ENCODE peak calls at places on chromosome 9, in six cellular contexts. One of them, this sample, is unnamed.

GRCh38 chr9:81902191-81902590 is 26.0 kb upstream of the SPATA31D4 start:
- DNase-seq in endodermal cell: no peak
- DNase-seq in HCT116: no peak
- DNase-seq in heart right ventricle: no peak
- DNase-seq in right atrium auricular region: no peak
- DNase-seq in hepatocyte: no peak
- DNase-seq in this sample: peak

GRCh38 chr9:88197016-88197415 is 58.7 kb upstream of the SPATA31C2 start:
- DNase-seq in endodermal cell: no peak
- DNase-seq in HCT116: no peak
- DNase-seq in heart right ventricle: no peak
- DNase-seq in right atrium auricular region: no peak
- DNase-seq in hepatocyte: peak
- DNase-seq in this sample: no peak

GRCh38 chr9:121483473-121484031 is 16.1 kb downstream of the GGTA1 start:
- DNase-seq in endodermal cell: no peak
- DNase-seq in HCT116: no peak
- DNase-seq in heart right ventricle: no peak
- DNase-seq in right atrium auricular region: no peak
- DNase-seq in hepatocyte: no peak
- DNase-seq in this sample: no peak

GRCh38 chr9:33125871-33126822 is 41.0 kb downstream of the B4GALT1 start:
- DNase-seq in endodermal cell: no peak
- DNase-seq in HCT116: no peak
- DNase-seq in heart right ventricle: no peak
- DNase-seq in right atrium auricular region: no peak
- DNase-seq in hepatocyte: peak
- DNase-seq in this sample: no peak

GRCh38 chr9:114560956-114561355 is 26.6 kb upstream of the ATP6V1G1 start:
- DNase-seq in endodermal cell: no peak
- DNase-seq in HCT116: no peak
- DNase-seq in heart right ventricle: no peak
- DNase-seq in right atrium auricular region: no peak
- DNase-seq in hepatocyte: no peak
- DNase-seq in this sample: no peak

GRCh38 chr9:89928521-89929275 is 323.9 kb downstream of the GADD45G start:
- DNase-seq in endodermal cell: peak
- DNase-seq in HCT116: no peak
- DNase-seq in heart right ventricle: no peak
- DNase-seq in right atrium auricular region: peak
- DNase-seq in hepatocyte: no peak
- DNase-seq in this sample: no peak

GRCh38 chr9:36934478-36935065 is 99.5 kb downstream of the PAX5 start:
- DNase-seq in endodermal cell: no peak
- DNase-seq in HCT116: no peak
- DNase-seq in heart right ventricle: no peak
- DNase-seq in right atrium auricular region: no peak
- DNase-seq in hepatocyte: no peak
- DNase-seq in this sample: no peak

GRCh38 chr9:31848505-31849285 is 535.7 kb upstream of the ACO1 start:
- DNase-seq in endodermal cell: no peak
- DNase-seq in HCT116: peak
- DNase-seq in heart right ventricle: no peak
- DNase-seq in right atrium auricular region: no peak
- DNase-seq in hepatocyte: no peak
- DNase-seq in this sample: no peak

GRCh38 chr9:82170079-82170662 is 181.6 kb downstream of the SPATA31D1 start:
- DNase-seq in endodermal cell: no peak
- DNase-seq in HCT116: no peak
- DNase-seq in heart right ventricle: no peak
- DNase-seq in right atrium auricular region: no peak
- DNase-seq in hepatocyte: no peak
- DNase-seq in this sample: no peak

GRCh38 chr9:91483189-91483691 is 59.6 kb upstream of the NFIL3 start:
- DNase-seq in endodermal cell: no peak
- DNase-seq in HCT116: no peak
- DNase-seq in heart right ventricle: peak
- DNase-seq in right atrium auricular region: peak
- DNase-seq in hepatocyte: no peak
- DNase-seq in this sample: peak

GRCh38 chr9:113160571-113160970 is 9.8 kb downstream of the SLC31A2 start:
- DNase-seq in endodermal cell: peak
- DNase-seq in HCT116: no peak
- DNase-seq in heart right ventricle: no peak
- DNase-seq in right atrium auricular region: no peak
- DNase-seq in hepatocyte: no peak
- DNase-seq in this sample: no peak

GRCh38 chr9:126788631-126789349 is 16.1 kb upstream of the ZBTB43 start:
- DNase-seq in endodermal cell: no peak
- DNase-seq in HCT116: no peak
- DNase-seq in heart right ventricle: no peak
- DNase-seq in right atrium auricular region: no peak
- DNase-seq in hepatocyte: peak
- DNase-seq in this sample: no peak

GRCh38 chr9:113548221-113549041 is 84.9 kb downstream of the RGS3 start:
- DNase-seq in endodermal cell: peak
- DNase-seq in HCT116: no peak
- DNase-seq in heart right ventricle: peak
- DNase-seq in right atrium auricular region: peak
- DNase-seq in hepatocyte: peak
- DNase-seq in this sample: peak

GRCh38 chr9:12916037-12916436 is 141.2 kb downstream of the LURAP1L start:
- DNase-seq in endodermal cell: no peak
- DNase-seq in HCT116: peak
- DNase-seq in heart right ventricle: no peak
- DNase-seq in right atrium auricular region: no peak
- DNase-seq in hepatocyte: no peak
- DNase-seq in this sample: peak

GRCh38 chr9:107239474-107239873 is 43.6 kb upstream of the RAD23B start:
- DNase-seq in endodermal cell: no peak
- DNase-seq in HCT116: no peak
- DNase-seq in heart right ventricle: no peak
- DNase-seq in right atrium auricular region: no peak
- DNase-seq in hepatocyte: no peak
- DNase-seq in this sample: no peak

GRCh38 chr9:125476645-125477044 is 215.0 kb downstream of the GAPVD1 start:
- DNase-seq in endodermal cell: no peak
- DNase-seq in HCT116: no peak
- DNase-seq in heart right ventricle: no peak
- DNase-seq in right atrium auricular region: no peak
- DNase-seq in hepatocyte: peak
- DNase-seq in this sample: no peak

GRCh38 chr9:96856363-96857286 is 2.3 kb upstream of the ZNF782 start:
- DNase-seq in endodermal cell: peak
- DNase-seq in HCT116: peak
- DNase-seq in heart right ventricle: peak
- DNase-seq in right atrium auricular region: peak
- DNase-seq in hepatocyte: peak
- DNase-seq in this sample: peak

GRCh38 chr9:87406545-87407166 is 91.0 kb upstream of the DAPK1 start:
- DNase-seq in endodermal cell: no peak
- DNase-seq in HCT116: no peak
- DNase-seq in heart right ventricle: no peak
- DNase-seq in right atrium auricular region: no peak
- DNase-seq in hepatocyte: peak
- DNase-seq in this sample: no peak

GRCh38 chr9:23740531-23740930 is 85.5 kb downstream of the ELAVL2 start:
- DNase-seq in endodermal cell: no peak
- DNase-seq in HCT116: no peak
- DNase-seq in heart right ventricle: no peak
- DNase-seq in right atrium auricular region: no peak
- DNase-seq in hepatocyte: no peak
- DNase-seq in this sample: no peak

GRCh38 chr9:12094051-12094450 is 599.1 kb upstream of the TYRP1 start:
- DNase-seq in endodermal cell: no peak
- DNase-seq in HCT116: no peak
- DNase-seq in heart right ventricle: no peak
- DNase-seq in right atrium auricular region: no peak
- DNase-seq in hepatocyte: peak
- DNase-seq in this sample: no peak

GRCh38 chr9:130137870-130138653 is 34.1 kb upstream of the NCS1 start:
- DNase-seq in endodermal cell: peak
- DNase-seq in HCT116: no peak
- DNase-seq in heart right ventricle: peak
- DNase-seq in right atrium auricular region: peak
- DNase-seq in hepatocyte: peak
- DNase-seq in this sample: peak

GRCh38 chr9:133683494-133684460 is 47.6 kb downstream of the DBH start:
- DNase-seq in endodermal cell: no peak
- DNase-seq in HCT116: no peak
- DNase-seq in heart right ventricle: peak
- DNase-seq in right atrium auricular region: peak
- DNase-seq in hepatocyte: no peak
- DNase-seq in this sample: peak

GRCh38 chr9:94798201-94798600 is 71.7 kb downstream of the AOPEP start:
- DNase-seq in endodermal cell: no peak
- DNase-seq in HCT116: no peak
- DNase-seq in heart right ventricle: no peak
- DNase-seq in right atrium auricular region: no peak
- DNase-seq in hepatocyte: no peak
- DNase-seq in this sample: no peak

GRCh38 chr9:35864695-35865255 is 5.4 kb downstream of the OR13J1 start:
- DNase-seq in endodermal cell: no peak
- DNase-seq in HCT116: no peak
- DNase-seq in heart right ventricle: no peak
- DNase-seq in right atrium auricular region: no peak
- DNase-seq in hepatocyte: no peak
- DNase-seq in this sample: no peak

GRCh38 chr9:16575142-16575877 is 295.2 kb downstream of the BNC2 start:
- DNase-seq in endodermal cell: peak
- DNase-seq in HCT116: no peak
- DNase-seq in heart right ventricle: no peak
- DNase-seq in right atrium auricular region: no peak
- DNase-seq in hepatocyte: no peak
- DNase-seq in this sample: no peak
- TF ChIP-seq CTCF in endodermal cell: peak
- TF ChIP-seq CTCF in HCT116: no peak
- TF ChIP-seq CTCF in heart right ventricle: no peak
- TF ChIP-seq CTCF in right atrium auricular region: no peak
- TF ChIP-seq CTCF in hepatocyte: no peak
- TF ChIP-seq CTCF in this sample: no peak

GRCh38 chr9:95830768-95831167 is 44.7 kb upstream of the ERCC6L2 start:
- DNase-seq in endodermal cell: no peak
- DNase-seq in HCT116: no peak
- DNase-seq in heart right ventricle: no peak
- DNase-seq in right atrium auricular region: no peak
- DNase-seq in hepatocyte: no peak
- DNase-seq in this sample: no peak

GRCh38 chr9:95822583-95823431 is 52.7 kb upstream of the ERCC6L2 start:
- DNase-seq in endodermal cell: no peak
- DNase-seq in HCT116: peak
- DNase-seq in heart right ventricle: no peak
- DNase-seq in right atrium auricular region: no peak
- DNase-seq in hepatocyte: peak
- DNase-seq in this sample: peak

GRCh38 chr9:95821999-95822398 is 53.5 kb upstream of the ERCC6L2 start:
- DNase-seq in endodermal cell: no peak
- DNase-seq in HCT116: no peak
- DNase-seq in heart right ventricle: no peak
- DNase-seq in right atrium auricular region: no peak
- DNase-seq in hepatocyte: no peak
- DNase-seq in this sample: peak

GRCh38 chr9:95831810-95832209 is 43.7 kb upstream of the ERCC6L2 start:
- DNase-seq in endodermal cell: no peak
- DNase-seq in HCT116: no peak
- DNase-seq in heart right ventricle: no peak
- DNase-seq in right atrium auricular region: no peak
- DNase-seq in hepatocyte: no peak
- DNase-seq in this sample: no peak

DNA sequence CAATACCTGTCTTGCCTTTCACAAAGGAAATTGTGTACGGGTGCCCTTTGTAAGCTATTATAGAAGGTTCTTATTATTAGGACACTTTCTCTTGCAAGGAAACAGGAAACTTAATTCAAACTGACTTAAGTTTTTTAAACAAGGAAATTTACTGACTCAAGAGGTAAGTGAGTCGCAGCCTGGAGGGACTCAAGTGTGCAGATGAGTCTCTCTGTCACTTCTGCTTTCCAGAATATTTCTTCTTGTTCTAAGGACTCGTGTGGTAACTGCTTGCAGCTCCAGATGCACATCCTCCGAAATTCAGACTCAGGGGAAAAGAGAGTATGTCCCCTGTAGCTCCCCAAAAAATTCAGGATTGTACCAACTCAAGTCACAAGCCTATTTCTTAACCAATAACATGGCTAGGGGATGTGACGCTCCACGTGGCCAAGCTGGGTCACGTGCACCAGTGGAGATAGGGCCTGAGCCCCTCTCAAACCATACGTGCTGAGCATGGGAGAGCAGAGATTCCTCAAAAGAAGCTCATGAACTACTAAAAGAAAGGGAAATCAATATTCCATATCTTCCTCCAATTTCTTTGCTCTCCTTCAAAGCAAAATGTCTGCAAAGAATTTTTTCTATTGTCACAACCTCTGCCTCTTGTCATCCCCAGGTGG is 49.2 kb upstream of the ERCC6L2 start:
- DNase-seq in endodermal cell: no peak
- DNase-seq in HCT116: no peak
- DNase-seq in heart right ventricle: no peak
- DNase-seq in right atrium auricular region: no peak
- DNase-seq in hepatocyte: no peak
- DNase-seq in this sample: no peak
- H3K4me3 ChIP-seq in endodermal cell: no peak
- H3K4me3 ChIP-seq in HCT116: no peak
- H3K4me3 ChIP-seq in heart right ventricle: no peak
- H3K4me3 ChIP-seq in right atrium auricular region: no peak
- H3K4me3 ChIP-seq in hepatocyte: no peak
- H3K4me3 ChIP-seq in this sample: no peak

GRCh38 chr9:99743455-99743854 is 78.2 kb upstream of the NR4A3 start:
- DNase-seq in endodermal cell: no peak
- DNase-seq in HCT116: no peak
- DNase-seq in heart right ventricle: no peak
- DNase-seq in right atrium auricular region: no peak
- DNase-seq in hepatocyte: no peak
- DNase-seq in this sample: no peak
- H3K27ac ChIP-seq in endodermal cell: no peak
- H3K27ac ChIP-seq in HCT116: no peak
- H3K27ac ChIP-seq in heart right ventricle: no peak
- H3K27ac ChIP-seq in right atrium auricular region: no peak
- H3K27ac ChIP-seq in hepatocyte: no peak
- H3K27ac ChIP-seq in this sample: no peak

DNA sequence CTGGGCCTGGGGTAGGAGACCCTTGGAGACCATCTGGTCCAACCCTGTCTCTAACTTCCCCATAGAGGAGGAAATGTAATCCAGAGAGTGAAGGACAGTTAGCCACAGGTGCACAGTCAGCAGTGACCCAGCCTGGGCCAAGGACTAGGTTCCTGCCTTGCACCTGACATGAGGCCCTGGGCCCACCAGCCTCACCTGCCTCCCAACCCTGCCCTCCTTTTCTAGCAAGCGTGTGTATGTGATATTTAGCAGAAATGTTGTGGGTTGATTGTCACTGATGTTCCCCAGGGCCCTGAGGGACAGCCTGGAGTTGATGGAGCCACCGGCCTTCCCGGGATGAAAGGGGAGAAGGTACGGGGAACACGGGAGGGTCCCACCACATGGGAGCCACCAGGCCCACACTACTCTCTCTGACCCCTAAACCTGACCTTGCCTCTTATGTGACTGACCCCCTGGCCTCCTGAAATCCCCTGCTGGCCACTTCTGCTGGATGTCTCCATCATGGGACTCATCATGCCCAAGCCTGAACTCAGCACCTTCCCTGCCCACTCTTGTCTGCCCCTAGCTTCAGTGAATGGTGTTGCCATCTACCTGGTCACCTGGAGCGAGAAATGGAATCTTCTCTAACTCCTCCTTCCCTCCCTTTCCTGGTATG is 79.2 kb upstream of the TGFBR1 start:
- DNase-seq in endodermal cell: no peak
- DNase-seq in HCT116: no peak
- DNase-seq in heart right ventricle: no peak
- DNase-seq in right atrium auricular region: peak
- DNase-seq in hepatocyte: no peak
- DNase-seq in this sample: no peak
- TF ChIP-seq CTCF in endodermal cell: peak
- TF ChIP-seq CTCF in HCT116: peak
- TF ChIP-seq CTCF in heart right ventricle: no peak
- TF ChIP-seq CTCF in right atrium auricular region: no peak
- TF ChIP-seq CTCF in hepatocyte: no peak
- TF ChIP-seq CTCF in this sample: no peak

This sample was measured in cardiac muscle cell.